ENCODE peak calls at places on chromosomes 6 and 20, in four cellular contexts. One of them, this sample, is unnamed.

GRCh38 chr6:167547751-167548150 is 222.9 kb downstream of the TTLL2 start:
- DNase-seq in fibroblast of lung: peak; percentile 4
- DNase-seq in HFF-Myc: no peak
- DNase-seq in cardiac fibroblast: peak; percentile 49
- DNase-seq in this sample: no peak

GRCh38 chr20:64044484-64045247 is 4.8 kb downstream of the SOX18 start:
- DNase-seq in cardiac fibroblast: peak; percentile 56
- DNase-seq in HFF-Myc: no peak
- DNase-seq in fibroblast of lung: peak; percentile 44
- DNase-seq in this sample: peak; percentile 57

GRCh38 chr6:139881728-139882211 is 507.3 kb upstream of the CITED2 start:
- DNase-seq in HFF-Myc: no peak
- DNase-seq in fibroblast of lung: peak; percentile 46
- DNase-seq in cardiac fibroblast: peak; percentile 69
- DNase-seq in this sample: peak; percentile 33

GRCh38 chr6:3456794-3457709 is at the start of gene SLC22A23:
- DNase-seq in fibroblast of lung: no peak
- DNase-seq in cardiac fibroblast: peak; percentile 22
- DNase-seq in HFF-Myc: no peak
- DNase-seq in this sample: no peak

GRCh38 chr6:11271637-11272036 is 39.2 kb upstream of the NEDD9 start:
- DNase-seq in fibroblast of lung: peak; percentile 88
- DNase-seq in HFF-Myc: peak; percentile 40
- DNase-seq in cardiac fibroblast: peak; percentile 44
- DNase-seq in this sample: no peak

GRCh38 chr6:169991031-169991390 is 239.6 kb downstream of the ERMARD start:
- DNase-seq in cardiac fibroblast: no peak
- DNase-seq in fibroblast of lung: no peak
- DNase-seq in HFF-Myc: no peak
- DNase-seq in this sample: no peak

GRCh38 chr6:17768388-17768787 is 61.7 kb upstream of the NUP153 start:
- DNase-seq in cardiac fibroblast: peak; percentile 58
- DNase-seq in HFF-Myc: peak; percentile 2
- DNase-seq in fibroblast of lung: peak; percentile 32
- DNase-seq in this sample: no peak

GRCh38 chr6:135251416-135251815 is 70.3 kb downstream of the MYB start:
- DNase-seq in fibroblast of lung: no peak
- DNase-seq in cardiac fibroblast: no peak
- DNase-seq in HFF-Myc: no peak
- DNase-seq in this sample: no peak

GRCh38 chr6:167475947-167476346 is 151.1 kb downstream of the TTLL2 start:
- DNase-seq in fibroblast of lung: no peak
- DNase-seq in cardiac fibroblast: no peak
- DNase-seq in HFF-Myc: no peak
- DNase-seq in this sample: no peak

GRCh38 chr20:5720696-5721095 is 29.5 kb upstream of the SHLD1 start:
- DNase-seq in HFF-Myc: no peak
- DNase-seq in cardiac fibroblast: peak; percentile 15
- DNase-seq in fibroblast of lung: no peak
- DNase-seq in this sample: no peak

GRCh38 chr20:1926237-1926636 is 31.0 kb downstream of the SIRPA start:
- DNase-seq in cardiac fibroblast: no peak
- DNase-seq in fibroblast of lung: no peak
- DNase-seq in HFF-Myc: no peak
- DNase-seq in this sample: no peak

DNA sequence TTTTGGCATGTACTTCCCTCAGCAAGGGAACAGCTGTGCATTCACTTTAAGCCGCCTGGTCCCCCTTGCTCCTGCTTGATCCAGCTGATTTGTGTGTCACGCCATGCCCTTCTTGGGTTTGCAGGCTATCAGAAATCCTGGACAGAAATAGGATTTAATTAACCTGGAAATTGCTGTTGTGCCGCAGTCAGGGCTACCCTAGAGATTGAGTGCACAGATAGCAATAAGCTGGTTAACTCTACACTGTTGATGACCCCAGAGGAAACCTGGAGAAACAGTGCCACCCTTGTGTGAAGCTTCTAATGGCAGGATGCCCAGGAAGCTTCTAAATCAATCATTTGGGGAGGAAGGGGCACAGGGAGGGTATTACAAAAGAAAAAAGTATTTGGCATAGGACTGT is 199.0 kb downstream of the JARID2 start:
- DNase-seq in fibroblast of lung: peak; percentile 37
- DNase-seq in HFF-Myc: no peak
- DNase-seq in cardiac fibroblast: no peak
- DNase-seq in this sample: no peak
- TF ChIP-seq CTCF in fibroblast of lung: no peak
- TF ChIP-seq CTCF in HFF-Myc: no peak
- TF ChIP-seq CTCF in cardiac fibroblast: no peak
- TF ChIP-seq CTCF in this sample: no peak

GRCh38 chr6:19214231-19214630 is 622.9 kb upstream of the ID4 start:
- DNase-seq in fibroblast of lung: no peak
- DNase-seq in HFF-Myc: no peak
- DNase-seq in cardiac fibroblast: no peak
- DNase-seq in this sample: no peak

GRCh38 chr6:19205076-19205475 is 632.1 kb upstream of the ID4 start:
- DNase-seq in cardiac fibroblast: no peak
- DNase-seq in HFF-Myc: no peak
- DNase-seq in fibroblast of lung: no peak
- DNase-seq in this sample: no peak

GRCh38 chr6:19209202-19209601 is 628.0 kb upstream of the ID4 start:
- DNase-seq in cardiac fibroblast: peak; percentile 0
- DNase-seq in HFF-Myc: no peak
- DNase-seq in fibroblast of lung: peak; percentile 8
- DNase-seq in this sample: no peak

GRCh38 chr6:19210849-19211590 is 626.1 kb upstream of the ID4 start:
- DNase-seq in fibroblast of lung: no peak
- DNase-seq in HFF-Myc: no peak
- DNase-seq in cardiac fibroblast: no peak
- DNase-seq in this sample: no peak
- TF ChIP-seq CTCF in fibroblast of lung: no peak
- TF ChIP-seq CTCF in HFF-Myc: no peak
- TF ChIP-seq CTCF in cardiac fibroblast: no peak
- TF ChIP-seq CTCF in this sample: no peak

GRCh38 chr20:33076662-33077398 is 2.6 kb upstream of the BPIFB4 start:
- DNase-seq in HFF-Myc: no peak
- DNase-seq in cardiac fibroblast: peak; percentile 5
- DNase-seq in fibroblast of lung: no peak
- DNase-seq in this sample: no peak
- TF ChIP-seq CTCF in HFF-Myc: peak; percentile 6
- TF ChIP-seq CTCF in cardiac fibroblast: no peak
- TF ChIP-seq CTCF in fibroblast of lung: peak; percentile 10
- TF ChIP-seq CTCF in this sample: peak; percentile 74

DNA sequence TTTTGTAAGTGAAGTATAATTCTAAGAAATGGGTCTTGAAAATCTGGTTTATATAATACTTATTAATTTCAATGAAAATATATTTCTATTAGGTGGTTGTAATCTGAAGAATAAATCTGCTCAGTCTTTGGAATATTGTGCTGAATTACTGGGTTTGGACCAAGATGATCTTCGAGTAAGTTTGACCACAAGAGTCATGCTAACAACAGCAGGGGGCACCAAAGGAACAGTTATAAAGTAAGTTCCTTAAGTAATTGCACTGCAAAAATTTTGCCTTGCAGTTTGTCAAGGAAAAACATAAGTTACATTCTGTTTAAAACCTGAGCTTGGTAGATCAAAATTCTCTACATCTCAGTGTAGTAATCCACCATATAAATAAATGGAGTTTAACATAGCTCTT is 106.0 kb downstream of the MYO6 start:
- DNase-seq in cardiac fibroblast: peak; percentile 85
- DNase-seq in HFF-Myc: peak; percentile 48
- DNase-seq in fibroblast of lung: peak; percentile 86
- DNase-seq in this sample: peak; percentile 54
- TF ChIP-seq CTCF in cardiac fibroblast: peak; percentile 61
- TF ChIP-seq CTCF in HFF-Myc: peak; percentile 52
- TF ChIP-seq CTCF in fibroblast of lung: peak; percentile 65
- TF ChIP-seq CTCF in this sample: peak; percentile 79

GRCh38 chr20:52031206-52031573 is 160.4 kb downstream of the ZFP64 start:
- DNase-seq in HFF-Myc: no peak
- DNase-seq in fibroblast of lung: peak; percentile 33
- DNase-seq in cardiac fibroblast: no peak
- DNase-seq in this sample: peak; percentile 0

GRCh38 chr20:52035977-52036376 is 155.6 kb downstream of the ZFP64 start:
- DNase-seq in HFF-Myc: no peak
- DNase-seq in cardiac fibroblast: no peak
- DNase-seq in fibroblast of lung: no peak
- DNase-seq in this sample: no peak

GRCh38 chr20:52035498-52035897 is 156.1 kb downstream of the ZFP64 start:
- DNase-seq in cardiac fibroblast: no peak
- DNase-seq in HFF-Myc: no peak
- DNase-seq in fibroblast of lung: no peak
- DNase-seq in this sample: no peak

GRCh38 chr20:52031574-52032303 is 159.8 kb downstream of the ZFP64 start:
- DNase-seq in cardiac fibroblast: peak; percentile 93
- DNase-seq in fibroblast of lung: peak; percentile 62
- DNase-seq in HFF-Myc: peak; percentile 81
- DNase-seq in this sample: peak; percentile 69

GRCh38 chr20:52033313-52033712 is 158.3 kb downstream of the ZFP64 start:
- DNase-seq in HFF-Myc: no peak
- DNase-seq in fibroblast of lung: no peak
- DNase-seq in cardiac fibroblast: peak; percentile 10
- DNase-seq in this sample: no peak
- TF ChIP-seq CTCF in HFF-Myc: no peak
- TF ChIP-seq CTCF in fibroblast of lung: no peak
- TF ChIP-seq CTCF in cardiac fibroblast: no peak
- TF ChIP-seq CTCF in this sample: no peak

This sample was measured in HFFc6.